ENCODE peak calls at places on chromosome 10, in four cellular contexts. One of them, this sample, is unnamed.

GRCh38 chr10:70974351-70974901 is 86.1 kb upstream of the PCBD1 start:
- DNase-seq in stomach: no peak
- DNase-seq in suprapubic skin: no peak
- DNase-seq in transverse colon: no peak
- DNase-seq in this sample: no peak

GRCh38 chr10:29784175-29784773 is 149.5 kb upstream of the SVIL start:
- DNase-seq in stomach: peak
- DNase-seq in suprapubic skin: peak
- DNase-seq in transverse colon: peak
- DNase-seq in this sample: no peak

GRCh38 chr10:49322371-49323170 is 23.6 kb downstream of the C10orf71 start:
- DNase-seq in stomach: peak
- DNase-seq in suprapubic skin: no peak
- DNase-seq in transverse colon: no peak
- DNase-seq in this sample: no peak

GRCh38 chr10:57867226-57867625 is 400.5 kb downstream of the IPMK start:
- DNase-seq in stomach: no peak
- DNase-seq in suprapubic skin: no peak
- DNase-seq in transverse colon: no peak
- DNase-seq in this sample: no peak

GRCh38 chr10:43206391-43207235 is 60.3 kb downstream of the RASGEF1A start:
- DNase-seq in stomach: no peak
- DNase-seq in suprapubic skin: peak
- DNase-seq in transverse colon: peak
- DNase-seq in this sample: no peak

GRCh38 chr10:132185601-132186487 is 904 bp upstream of the DPYSL4 start:
- DNase-seq in stomach: peak
- DNase-seq in suprapubic skin: no peak
- DNase-seq in transverse colon: peak
- DNase-seq in this sample: peak

GRCh38 chr10:100986952-100987684 is at the start of the genes MRPL43 and TWNK:
- DNase-seq in stomach: peak
- DNase-seq in suprapubic skin: peak
- DNase-seq in transverse colon: peak
- DNase-seq in this sample: peak

GRCh38 chr10:119270893-119271361 is 63.6 kb downstream of the GRK5 start:
- DNase-seq in stomach: peak
- DNase-seq in suprapubic skin: no peak
- DNase-seq in transverse colon: peak
- DNase-seq in this sample: peak

GRCh38 chr10:52146766-52147165 is 167.3 kb upstream of the DKK1 start:
- DNase-seq in stomach: no peak
- DNase-seq in suprapubic skin: no peak
- DNase-seq in transverse colon: no peak
- DNase-seq in this sample: no peak

GRCh38 chr10:124354411-124355382 is 64.0 kb downstream of the OAT start:
- DNase-seq in stomach: peak
- DNase-seq in suprapubic skin: no peak
- DNase-seq in transverse colon: peak
- DNase-seq in this sample: peak

GRCh38 chr10:64116731-64117130 is 595.5 kb downstream of the REEP3 start:
- DNase-seq in stomach: no peak
- DNase-seq in suprapubic skin: no peak
- DNase-seq in transverse colon: no peak
- DNase-seq in this sample: no peak

GRCh38 chr10:110007171-110007700 is 548 bp upstream of the ADD3 start:
- DNase-seq in stomach: no peak
- DNase-seq in suprapubic skin: no peak
- DNase-seq in transverse colon: no peak
- DNase-seq in this sample: no peak

GRCh38 chr10:28429573-28430216 is 103.2 kb upstream of the WAC start:
- DNase-seq in stomach: no peak
- DNase-seq in suprapubic skin: no peak
- DNase-seq in transverse colon: no peak
- DNase-seq in this sample: no peak

DNA sequence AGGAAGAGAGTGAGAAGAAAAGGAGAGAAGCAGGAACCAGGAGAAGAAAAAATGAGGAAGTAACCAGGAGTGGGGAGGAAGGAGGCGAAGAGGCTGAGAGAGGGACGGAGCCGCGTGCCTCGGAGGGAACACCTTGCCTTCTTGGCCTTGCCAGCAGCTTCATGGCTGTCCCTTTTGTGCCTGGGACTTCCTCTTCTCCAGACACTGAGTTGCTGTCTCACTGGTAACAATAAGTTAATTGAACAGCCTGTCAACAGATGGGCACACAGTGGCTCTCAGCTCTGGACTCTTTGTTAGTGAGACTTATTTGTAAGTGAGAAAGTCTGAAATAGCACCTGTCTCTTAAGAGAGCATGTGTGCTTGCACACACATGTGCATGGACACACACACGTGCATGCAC is 83.2 kb downstream of the GATA3 start:
- DNase-seq in stomach: no peak
- DNase-seq in suprapubic skin: no peak
- DNase-seq in transverse colon: no peak
- DNase-seq in this sample: no peak
- H3K27ac ChIP-seq in stomach: no peak
- H3K27ac ChIP-seq in suprapubic skin: no peak
- H3K27ac ChIP-seq in transverse colon: no peak
- H3K27ac ChIP-seq in this sample: no peak

DNA sequence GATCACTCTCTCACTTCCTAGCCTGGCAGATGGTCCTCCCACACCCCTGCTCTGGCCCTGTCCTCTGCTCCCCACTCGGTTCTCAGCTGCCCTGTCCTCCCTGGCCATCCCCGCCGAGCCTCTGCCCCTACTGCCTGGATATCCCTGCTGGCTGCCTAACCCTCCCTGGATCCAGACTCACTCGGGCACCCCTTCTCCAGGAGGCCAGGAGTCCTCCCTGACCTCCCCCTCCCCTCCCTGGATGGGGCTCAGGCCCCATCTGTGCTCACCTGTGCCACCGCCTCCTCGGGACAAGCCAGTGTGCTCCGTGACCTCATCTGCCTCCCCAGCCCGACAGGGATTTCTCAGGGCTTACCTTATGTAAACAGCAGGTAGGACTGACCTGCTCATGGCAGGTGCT is 406.1 kb downstream of the TCERG1L start:
- DNase-seq in stomach: no peak
- DNase-seq in suprapubic skin: no peak
- DNase-seq in transverse colon: no peak
- DNase-seq in this sample: no peak
- TF ChIP-seq POLR2A in stomach: no peak
- TF ChIP-seq POLR2A in suprapubic skin: no peak
- TF ChIP-seq POLR2A in transverse colon: no peak
- TF ChIP-seq POLR2A in this sample: no peak

DNA sequence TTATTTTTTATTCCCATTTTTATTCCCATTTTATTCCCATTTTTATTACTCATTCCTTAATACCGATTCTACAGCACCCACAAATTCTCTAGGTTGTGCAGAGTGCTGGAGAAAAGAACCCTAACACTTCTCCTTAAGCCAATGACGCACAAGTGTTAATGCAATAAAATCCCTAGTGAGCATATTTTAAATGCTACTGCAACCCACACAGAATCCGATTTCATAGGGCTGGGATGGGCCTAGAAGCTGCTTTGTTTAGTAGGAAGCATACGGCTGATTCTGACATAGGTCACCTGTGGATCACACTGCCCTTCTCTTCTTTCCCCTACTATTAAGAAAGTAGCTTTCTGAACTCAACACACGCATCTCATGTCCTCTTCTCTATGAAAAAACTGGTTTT is 45.1 kb upstream of the CABCOCO1 start:
- DNase-seq in stomach: no peak
- DNase-seq in suprapubic skin: no peak
- DNase-seq in transverse colon: no peak
- DNase-seq in this sample: no peak
- H3K4me3 ChIP-seq in stomach: no peak
- H3K4me3 ChIP-seq in suprapubic skin: no peak
- H3K4me3 ChIP-seq in transverse colon: no peak
- H3K4me3 ChIP-seq in this sample: no peak

GRCh38 chr10:35579726-35580420 is 25.3 kb upstream of the GJD4 start:
- DNase-seq in stomach: no peak
- DNase-seq in suprapubic skin: no peak
- DNase-seq in transverse colon: no peak
- DNase-seq in this sample: no peak
- H3K27ac ChIP-seq in stomach: no peak
- H3K27ac ChIP-seq in suprapubic skin: no peak
- H3K27ac ChIP-seq in transverse colon: no peak
- H3K27ac ChIP-seq in this sample: no peak

GRCh38 chr10:113856563-113856962 is 2.1 kb downstream of the NHLRC2 start:
- DNase-seq in stomach: no peak
- DNase-seq in suprapubic skin: no peak
- DNase-seq in transverse colon: no peak
- DNase-seq in this sample: no peak

GRCh38 chr10:113853577-113854018 is 284 bp downstream of the DCLRE1A start:
- DNase-seq in stomach: no peak
- DNase-seq in suprapubic skin: no peak
- DNase-seq in transverse colon: no peak
- DNase-seq in this sample: no peak

GRCh38 chr10:113854019-113854756 is at the start of the genes DCLRE1A and NHLRC2:
- DNase-seq in stomach: peak
- DNase-seq in suprapubic skin: peak
- DNase-seq in transverse colon: peak
- DNase-seq in this sample: peak

GRCh38 chr10:113857210-113857609 is 2.7 kb downstream of the NHLRC2 start:
- DNase-seq in stomach: no peak
- DNase-seq in suprapubic skin: no peak
- DNase-seq in transverse colon: no peak
- DNase-seq in this sample: no peak

GRCh38 chr10:113854757-113855626 is 531 bp downstream of the NHLRC2 start:
- DNase-seq in stomach: peak
- DNase-seq in suprapubic skin: peak
- DNase-seq in transverse colon: peak
- DNase-seq in this sample: peak
- TF ChIP-seq POLR2A in stomach: no peak
- TF ChIP-seq POLR2A in suprapubic skin: no peak
- TF ChIP-seq POLR2A in transverse colon: peak
- TF ChIP-seq POLR2A in this sample: peak

DNA sequence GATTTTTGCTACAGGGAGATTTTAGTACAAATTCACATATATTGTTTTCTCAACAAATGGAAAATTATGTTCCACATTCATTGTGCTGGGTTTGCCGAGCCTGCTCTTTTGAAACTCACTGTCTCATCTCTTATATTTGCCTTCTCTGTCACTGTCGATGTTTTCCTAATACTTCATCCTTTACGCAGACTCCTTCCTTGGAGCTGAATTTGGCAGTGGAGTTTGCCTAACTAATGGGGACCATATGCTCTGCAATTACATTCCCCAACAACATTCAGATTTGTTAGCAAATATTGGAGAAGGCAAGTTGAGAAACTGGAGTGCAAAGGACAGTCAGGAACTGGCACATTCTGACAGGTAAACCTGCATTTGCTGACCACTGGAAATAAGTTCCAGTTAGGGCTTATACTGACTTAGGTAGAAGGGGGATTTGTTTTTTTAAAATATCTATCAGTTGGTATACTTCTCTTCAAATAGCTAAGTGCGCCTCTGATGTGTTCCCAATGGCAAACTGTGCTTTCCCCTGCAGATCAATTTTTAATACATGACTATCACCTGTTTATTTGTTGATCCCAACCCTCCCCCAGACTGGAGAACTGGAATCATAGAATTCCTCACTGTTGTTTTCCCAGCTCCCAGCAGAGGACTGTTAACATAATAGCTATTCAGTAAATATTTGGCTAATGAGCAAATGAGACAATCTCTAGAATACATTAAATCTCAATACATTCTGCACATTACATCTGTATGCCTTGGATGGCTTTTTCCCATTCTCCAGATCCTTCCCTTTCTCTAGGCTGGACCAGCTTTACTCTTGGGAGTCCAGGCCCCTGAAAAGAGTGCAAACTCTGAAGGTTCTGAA is 769.3 kb downstream of the KCNMA1 start:
- DNase-seq in stomach: no peak
- DNase-seq in suprapubic skin: no peak
- DNase-seq in transverse colon: no peak
- DNase-seq in this sample: no peak
- H3K4me3 ChIP-seq in stomach: no peak
- H3K4me3 ChIP-seq in suprapubic skin: no peak
- H3K4me3 ChIP-seq in transverse colon: no peak
- H3K4me3 ChIP-seq in this sample: no peak

GRCh38 chr10:126060232-126060935 is 164.0 kb downstream of the FANK1 start:
- DNase-seq in stomach: no peak
- DNase-seq in suprapubic skin: no peak
- DNase-seq in transverse colon: no peak
- DNase-seq in this sample: peak
- H3K27ac ChIP-seq in stomach: no peak
- H3K27ac ChIP-seq in suprapubic skin: peak
- H3K27ac ChIP-seq in transverse colon: no peak
- H3K27ac ChIP-seq in this sample: no peak

DNA sequence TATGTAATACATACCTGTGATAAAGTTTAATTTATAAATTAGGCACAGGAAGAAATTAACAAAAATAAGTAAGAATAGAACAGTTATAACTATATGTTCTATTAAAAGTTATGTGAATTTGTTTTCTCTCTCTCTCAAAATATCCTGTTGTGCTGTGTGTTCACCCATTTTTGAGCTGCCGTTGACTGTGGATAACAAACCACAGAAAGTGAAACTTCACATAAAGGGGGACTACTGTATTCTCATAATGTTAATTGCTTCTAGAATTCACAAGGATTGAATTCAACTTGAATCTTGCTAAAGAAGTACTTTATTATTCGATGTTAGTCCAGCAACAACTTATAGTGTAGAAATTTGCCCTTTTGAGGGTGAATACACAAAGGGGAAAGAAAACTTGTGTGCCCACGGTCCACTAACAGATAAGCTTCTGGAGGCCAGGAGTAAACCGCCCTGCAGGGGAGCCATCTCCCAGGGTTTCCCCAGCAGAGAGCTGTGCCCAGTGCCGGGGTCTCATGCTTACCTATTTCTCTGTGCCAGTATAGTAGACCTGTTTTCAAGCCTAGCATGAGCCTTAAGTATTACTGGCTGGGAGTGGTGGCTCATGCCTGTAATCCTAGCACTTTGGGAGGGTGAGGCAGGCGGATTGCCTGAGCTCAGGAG is 87.1 kb downstream of the KAT6B start:
- DNase-seq in stomach: no peak
- DNase-seq in suprapubic skin: no peak
- DNase-seq in transverse colon: no peak
- DNase-seq in this sample: peak
- TF ChIP-seq POLR2A in stomach: no peak
- TF ChIP-seq POLR2A in suprapubic skin: no peak
- TF ChIP-seq POLR2A in transverse colon: no peak
- TF ChIP-seq POLR2A in this sample: no peak

DNA sequence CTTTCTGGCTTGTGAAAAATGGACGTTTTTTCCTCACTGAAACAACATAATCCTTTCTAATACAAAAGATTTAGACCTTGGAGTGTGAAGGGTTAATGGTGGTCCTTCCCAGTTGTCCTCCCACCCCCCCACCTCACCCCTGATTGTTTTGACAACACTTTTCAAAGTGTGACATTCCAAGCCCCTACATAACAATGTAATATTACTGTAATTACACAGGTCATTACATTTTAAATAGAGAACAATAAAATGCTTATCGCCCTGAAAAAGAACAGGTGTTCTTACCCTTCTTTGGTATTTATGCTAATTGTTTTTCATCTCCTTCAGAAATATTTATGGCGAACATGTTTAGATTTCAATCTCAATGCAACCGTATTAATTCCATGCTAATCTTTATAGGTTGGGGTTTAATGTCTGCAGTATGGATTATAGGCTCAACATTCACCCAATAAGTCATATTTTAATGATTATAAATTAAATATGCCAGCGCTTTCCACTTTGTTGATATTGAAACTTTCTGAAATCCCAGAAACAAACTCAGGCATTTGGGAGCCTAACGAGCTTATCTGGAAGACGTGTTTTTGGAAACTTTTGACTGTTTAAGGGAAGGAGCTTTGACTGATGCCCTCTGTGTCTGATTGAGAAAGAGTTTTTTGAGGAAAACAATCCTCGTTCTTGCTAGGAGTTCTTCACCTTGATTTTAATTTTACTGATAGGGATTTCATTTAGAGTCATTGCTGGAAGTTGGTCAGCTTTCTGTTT is 5.1 kb downstream of the TCF7L2 start:
- DNase-seq in stomach: no peak
- DNase-seq in suprapubic skin: no peak
- DNase-seq in transverse colon: no peak
- DNase-seq in this sample: no peak
- H3K4me3 ChIP-seq in stomach: peak
- H3K4me3 ChIP-seq in suprapubic skin: peak
- H3K4me3 ChIP-seq in transverse colon: peak
- H3K4me3 ChIP-seq in this sample: no peak

This sample was measured in body of pancreas.